ENCODE peak calls at places on chromosomes 7 and 10, in ten cellular contexts. K is globus pallidus; O is non-pigmented ciliary epithelial cell; H is T-cell; E is lung microvascular endothelial cell; A is HCT116; L is NCI-H1092 treated with DMSO at 0.1 percent for 48 hours; R is NCI-H510A treated with DMSO at 0.1 percent for 48 hours; J is left ventricle myocardium inferior; I is effector CD4-positive, alpha-beta T cell. G is an unnamed sample.
A peak's percentile ranks its signal among the peaks of the same experiment; 100 is the strongest.

GRCh38 chr7:129855234-129855673 is 97.5 kb downstream of the UBE2H start:
- DNase-seq in O (peak; percentile 63), E (no peak), R (no peak), I (no peak), J (no peak), H (no peak), L (no peak), A (no peak), K (no peak), G (no peak)

GRCh38 chr10:69974551-69975155 is 78.0 kb upstream of the MACROH2A2 start:
- DNase-seq in K (no peak), A (no peak), E (no peak), J (no peak), O (peak; percentile 67), H (no peak), I (no peak), L (no peak), R (peak; percentile 59), G (no peak)

GRCh38 chr7:21507627-21508343 is 35.1 kb upstream of the DNAH11 start:
- DNase-seq in L (peak; percentile 4), K (peak; percentile 46), A (peak; percentile 4), H (peak; percentile 6), I (no peak), O (peak; percentile 1), E (peak; percentile 60), J (no peak), R (no peak), G (no peak)

GRCh38 chr10:92641492-92641891 is 48.3 kb upstream of the HHEX start:
- DNase-seq in O (no peak), R (no peak), J (no peak), I (no peak), A (no peak), K (no peak), H (no peak), E (no peak), L (no peak), G (no peak)

GRCh38 chr10:34808789-34809745 is 6.0 kb downstream of the PARD3 start:
- DNase-seq in A (no peak), L (peak; percentile 35), K (peak; percentile 54), R (peak; percentile 63), E (no peak), I (no peak), J (peak; percentile 42), H (no peak), O (no peak), G (peak; percentile 85)

GRCh38 chr7:128302110-128302509 is 41.6 kb downstream of the RBM28 start:
- DNase-seq in R (no peak), O (no peak), A (no peak), H (no peak), J (peak; percentile 35), I (no peak), E (no peak), L (peak; percentile 14), K (no peak), G (no peak)

GRCh38 chr10:112126172-112126571 is 57.4 kb downstream of the GPAM start:
- DNase-seq in J (no peak), E (no peak), I (no peak), R (no peak), L (no peak), O (no peak), K (no peak), H (no peak), A (no peak), G (no peak)

GRCh38 chr7:154167807-154168206 is 115.6 kb downstream of the DPP6 start:
- DNase-seq in K (no peak), E (no peak), O (no peak), J (no peak), H (no peak), R (no peak), I (no peak), A (no peak), L (peak; percentile 78), G (no peak)

GRCh38 chr7:156650042-156650441 is 9.5 kb downstream of the RNF32 start:
- DNase-seq in H (no peak), K (no peak), E (no peak), L (no peak), J (no peak), O (no peak), A (peak; percentile 33), R (no peak), I (no peak), G (no peak)

GRCh38 chr7:80443336-80443735 is 68.5 kb downstream of the GNAT3 start:
- DNase-seq in O (no peak), H (no peak), K (no peak), R (no peak), A (no peak), E (no peak), L (no peak), J (no peak), I (no peak), G (no peak)

GRCh38 chr7:37310322-37311080 is 138.2 kb downstream of the ELMO1 start:
- DNase-seq in H (no peak), O (no peak), A (no peak), L (no peak), K (no peak), J (no peak), I (no peak), E (peak; percentile 6), R (no peak), G (no peak)

GRCh38 chr10:22652988-22653431 is 61.4 kb downstream of the PIP4K2A start:
- DNase-seq in R (no peak), J (no peak), A (no peak), I (no peak), E (no peak), L (no peak), H (no peak), O (no peak), K (no peak), G (no peak)

GRCh38 chr7:77409739-77410545 is 6.2 kb downstream of the GSAP start:
- DNase-seq in H (no peak), E (peak; percentile 30), A (no peak), J (no peak), R (no peak), K (no peak), O (no peak), L (no peak), I (no peak), G (no peak)

GRCh38 chr7:125823538-125823937 is 893.9 kb upstream of the POT1 start:
- DNase-seq in L (no peak), E (no peak), A (no peak), I (no peak), R (no peak), K (no peak), J (no peak), H (no peak), O (no peak), G (no peak)

GRCh38 chr7:151460474-151460855 is 20.5 kb upstream of the CRYGN start:
- DNase-seq in K (no peak), J (peak; percentile 34), R (no peak), O (no peak), L (no peak), I (no peak), E (no peak), H (no peak), A (no peak), G (no peak)

GRCh38 chr7:36400606-36401005 is 10.9 kb downstream of the ANLN start:
- DNase-seq in J (no peak), E (no peak), K (no peak), I (no peak), L (no peak), R (no peak), O (peak; percentile 50), A (no peak), H (no peak), G (no peak)

GRCh38 chr7:101563933-101564777 is 64.9 kb downstream of the MYL10 start:
- DNase-seq in L (no peak), O (no peak), J (no peak), H (no peak), A (no peak), I (no peak), E (no peak), R (no peak), K (no peak), G (no peak)

GRCh38 chr7:159197066-159197975 is 52.7 kb upstream of the VIPR2 start:
- DNase-seq in A (no peak), K (no peak), L (no peak), R (peak; percentile 53), I (no peak), E (no peak), J (no peak), H (peak; percentile 27), O (no peak), G (peak; percentile 5)

GRCh38 chr10:79137826-79138225 is 69.1 kb downstream of the ZMIZ1 start:
- DNase-seq in I (no peak), J (peak; percentile 57), O (no peak), H (peak; percentile 38), L (no peak), K (no peak), A (no peak), R (no peak), E (peak; percentile 43), G (no peak)

G was measured in NCI-H2171 treated with DMSO at 0.1 percent for 48 hours.